ENCODE peak calls at places on chromosomes 2 and 18, in six cellular contexts. One of them, this sample, is unnamed.

GRCh38 chr18:22171839-22172582 is 2.6 kb downstream of the GATA6 start:
- DNase-seq in AG10803: no peak
- DNase-seq in activated CD8-positive, alpha-beta T cell treated with anti-CD3 and anti-CD28 coated beads for 36 hours: no peak
- DNase-seq in esophagus squamous epithelium: no peak
- DNase-seq in HFF-Myc: no peak
- DNase-seq in NB4: no peak
- DNase-seq in this sample: no peak

GRCh38 chr2:105952131-105952530 is 207.4 kb downstream of the NCK2 start:
- DNase-seq in AG10803: no peak
- DNase-seq in activated CD8-positive, alpha-beta T cell treated with anti-CD3 and anti-CD28 coated beads for 36 hours: no peak
- DNase-seq in esophagus squamous epithelium: no peak
- DNase-seq in HFF-Myc: no peak
- DNase-seq in NB4: peak; percentile 55
- DNase-seq in this sample: no peak

GRCh38 chr2:150410809-150411208 is 76.7 kb downstream of the RND3 start:
- DNase-seq in AG10803: peak; percentile 73
- DNase-seq in activated CD8-positive, alpha-beta T cell treated with anti-CD3 and anti-CD28 coated beads for 36 hours: no peak
- DNase-seq in esophagus squamous epithelium: no peak
- DNase-seq in HFF-Myc: no peak
- DNase-seq in NB4: no peak
- DNase-seq in this sample: no peak

GRCh38 chr2:17981936-17982335 is 103.5 kb downstream of the KCNS3 start:
- DNase-seq in AG10803: peak; percentile 40
- DNase-seq in activated CD8-positive, alpha-beta T cell treated with anti-CD3 and anti-CD28 coated beads for 36 hours: no peak
- DNase-seq in esophagus squamous epithelium: no peak
- DNase-seq in HFF-Myc: no peak
- DNase-seq in NB4: no peak
- DNase-seq in this sample: no peak

GRCh38 chr2:194333091-194333490 is 1323.9 kb upstream of the SLC39A10 start:
- DNase-seq in AG10803: no peak
- DNase-seq in activated CD8-positive, alpha-beta T cell treated with anti-CD3 and anti-CD28 coated beads for 36 hours: no peak
- DNase-seq in esophagus squamous epithelium: no peak
- DNase-seq in HFF-Myc: no peak
- DNase-seq in NB4: no peak
- DNase-seq in this sample: no peak

GRCh38 chr2:177243476-177243875 is 21.1 kb downstream of the NFE2L2 start:
- DNase-seq in AG10803: peak; percentile 27
- DNase-seq in activated CD8-positive, alpha-beta T cell treated with anti-CD3 and anti-CD28 coated beads for 36 hours: no peak
- DNase-seq in esophagus squamous epithelium: no peak
- DNase-seq in HFF-Myc: no peak
- DNase-seq in NB4: no peak
- DNase-seq in this sample: no peak

GRCh38 chr2:113964436-113964835 is 74.5 kb downstream of the ACTR3 start:
- DNase-seq in AG10803: peak; percentile 48
- DNase-seq in activated CD8-positive, alpha-beta T cell treated with anti-CD3 and anti-CD28 coated beads for 36 hours: no peak
- DNase-seq in esophagus squamous epithelium: no peak
- DNase-seq in HFF-Myc: no peak
- DNase-seq in NB4: no peak
- DNase-seq in this sample: no peak

GRCh38 chr2:234488913-234489451 is 7.9 kb downstream of the ARL4C start:
- DNase-seq in AG10803: no peak
- DNase-seq in activated CD8-positive, alpha-beta T cell treated with anti-CD3 and anti-CD28 coated beads for 36 hours: peak; percentile 87
- DNase-seq in esophagus squamous epithelium: no peak
- DNase-seq in HFF-Myc: no peak
- DNase-seq in NB4: no peak
- DNase-seq in this sample: no peak

GRCh38 chr2:75503048-75503607 is 57.6 kb downstream of the EVA1A start:
- DNase-seq in AG10803: peak; percentile 90
- DNase-seq in activated CD8-positive, alpha-beta T cell treated with anti-CD3 and anti-CD28 coated beads for 36 hours: no peak
- DNase-seq in esophagus squamous epithelium: no peak
- DNase-seq in HFF-Myc: peak; percentile 49
- DNase-seq in NB4: no peak
- DNase-seq in this sample: no peak

GRCh38 chr2:109322111-109322510 is 193.1 kb downstream of the SH3RF3 start:
- DNase-seq in AG10803: peak; percentile 99
- DNase-seq in activated CD8-positive, alpha-beta T cell treated with anti-CD3 and anti-CD28 coated beads for 36 hours: no peak
- DNase-seq in esophagus squamous epithelium: peak; percentile 28
- DNase-seq in HFF-Myc: peak; percentile 87
- DNase-seq in NB4: no peak
- DNase-seq in this sample: peak; percentile 62

GRCh38 chr2:217657252-217657651 is 345.5 kb downstream of the TNS1 start:
- DNase-seq in AG10803: no peak
- DNase-seq in activated CD8-positive, alpha-beta T cell treated with anti-CD3 and anti-CD28 coated beads for 36 hours: no peak
- DNase-seq in esophagus squamous epithelium: no peak
- DNase-seq in HFF-Myc: no peak
- DNase-seq in NB4: no peak
- DNase-seq in this sample: no peak

GRCh38 chr2:11073791-11074190 is 81.5 kb upstream of the SLC66A3 start:
- DNase-seq in AG10803: peak; percentile 63
- DNase-seq in activated CD8-positive, alpha-beta T cell treated with anti-CD3 and anti-CD28 coated beads for 36 hours: no peak
- DNase-seq in esophagus squamous epithelium: no peak
- DNase-seq in HFF-Myc: peak; percentile 22
- DNase-seq in NB4: no peak
- DNase-seq in this sample: no peak

GRCh38 chr2:71419145-71419544 is 34.2 kb upstream of the DYSF start:
- DNase-seq in AG10803: no peak
- DNase-seq in activated CD8-positive, alpha-beta T cell treated with anti-CD3 and anti-CD28 coated beads for 36 hours: no peak
- DNase-seq in esophagus squamous epithelium: no peak
- DNase-seq in HFF-Myc: no peak
- DNase-seq in NB4: no peak
- DNase-seq in this sample: no peak

GRCh38 chr2:46872876-46873631 is 42.6 kb downstream of the MCFD2 start:
- DNase-seq in AG10803: peak; percentile 89
- DNase-seq in activated CD8-positive, alpha-beta T cell treated with anti-CD3 and anti-CD28 coated beads for 36 hours: no peak
- DNase-seq in esophagus squamous epithelium: no peak
- DNase-seq in HFF-Myc: peak; percentile 81
- DNase-seq in NB4: no peak
- DNase-seq in this sample: no peak

GRCh38 chr2:143529118-143529720 is 400.0 kb downstream of the ARHGAP15 start:
- DNase-seq in AG10803: no peak
- DNase-seq in activated CD8-positive, alpha-beta T cell treated with anti-CD3 and anti-CD28 coated beads for 36 hours: no peak
- DNase-seq in esophagus squamous epithelium: no peak
- DNase-seq in HFF-Myc: no peak
- DNase-seq in NB4: no peak
- DNase-seq in this sample: no peak

GRCh38 chr2:226114436-226114835 is 685.2 kb downstream of the IRS1 start:
- DNase-seq in AG10803: no peak
- DNase-seq in activated CD8-positive, alpha-beta T cell treated with anti-CD3 and anti-CD28 coated beads for 36 hours: no peak
- DNase-seq in esophagus squamous epithelium: no peak
- DNase-seq in HFF-Myc: no peak
- DNase-seq in NB4: peak; percentile 44
- DNase-seq in this sample: no peak

GRCh38 chr18:8358066-8358795 is 251.0 kb upstream of the RAB12 start:
- DNase-seq in AG10803: no peak
- DNase-seq in activated CD8-positive, alpha-beta T cell treated with anti-CD3 and anti-CD28 coated beads for 36 hours: no peak
- DNase-seq in esophagus squamous epithelium: no peak
- DNase-seq in HFF-Myc: no peak
- DNase-seq in NB4: no peak
- DNase-seq in this sample: no peak

GRCh38 chr2:70990216-70990615 is 4.5 kb downstream of the TEX261 start:
- DNase-seq in AG10803: no peak
- DNase-seq in activated CD8-positive, alpha-beta T cell treated with anti-CD3 and anti-CD28 coated beads for 36 hours: no peak
- DNase-seq in esophagus squamous epithelium: no peak
- DNase-seq in HFF-Myc: no peak
- DNase-seq in NB4: no peak
- DNase-seq in this sample: no peak

GRCh38 chr2:138157372-138157771 is 193.1 kb downstream of the HNMT start:
- DNase-seq in AG10803: no peak
- DNase-seq in activated CD8-positive, alpha-beta T cell treated with anti-CD3 and anti-CD28 coated beads for 36 hours: no peak
- DNase-seq in esophagus squamous epithelium: no peak
- DNase-seq in HFF-Myc: no peak
- DNase-seq in NB4: no peak
- DNase-seq in this sample: no peak

GRCh38 chr18:23712445-23712844 is 23.2 kb downstream of the LAMA3 start:
- DNase-seq in AG10803: no peak
- DNase-seq in activated CD8-positive, alpha-beta T cell treated with anti-CD3 and anti-CD28 coated beads for 36 hours: peak; percentile 24
- DNase-seq in esophagus squamous epithelium: no peak
- DNase-seq in HFF-Myc: no peak
- DNase-seq in NB4: no peak
- DNase-seq in this sample: no peak

DNA sequence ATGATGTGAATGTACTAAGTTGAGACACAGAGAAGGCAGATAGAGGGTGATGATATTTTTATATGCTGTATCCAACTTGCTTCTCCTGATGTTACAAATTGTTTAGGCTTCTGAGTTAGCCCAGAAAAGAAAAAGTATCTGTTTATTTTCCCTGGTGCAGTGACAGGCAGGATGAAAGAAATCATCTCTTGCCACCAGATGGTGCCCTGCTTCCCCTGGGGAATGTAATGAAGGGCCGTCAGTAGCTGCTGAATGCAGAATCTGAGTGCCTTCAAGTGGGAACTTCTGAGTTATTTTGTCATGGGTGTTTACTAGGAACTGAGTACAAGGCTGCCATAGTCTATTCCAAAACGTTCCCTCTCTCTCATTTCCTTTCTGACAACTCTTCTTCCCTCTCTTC is 525.6 kb downstream of the MBD2 start:
- DNase-seq in AG10803: peak; percentile 37
- DNase-seq in activated CD8-positive, alpha-beta T cell treated with anti-CD3 and anti-CD28 coated beads for 36 hours: peak; percentile 3
- DNase-seq in esophagus squamous epithelium: no peak
- DNase-seq in HFF-Myc: no peak
- DNase-seq in NB4: peak; percentile 44
- DNase-seq in this sample: no peak
- TF ChIP-seq CTCF in AG10803: peak; percentile 67
- TF ChIP-seq CTCF in activated CD8-positive, alpha-beta T cell treated with anti-CD3 and anti-CD28 coated beads for 36 hours: no peak
- TF ChIP-seq CTCF in esophagus squamous epithelium: no peak
- TF ChIP-seq CTCF in HFF-Myc: peak; percentile 34
- TF ChIP-seq CTCF in NB4: peak; percentile 38
- TF ChIP-seq CTCF in this sample: no peak

DNA sequence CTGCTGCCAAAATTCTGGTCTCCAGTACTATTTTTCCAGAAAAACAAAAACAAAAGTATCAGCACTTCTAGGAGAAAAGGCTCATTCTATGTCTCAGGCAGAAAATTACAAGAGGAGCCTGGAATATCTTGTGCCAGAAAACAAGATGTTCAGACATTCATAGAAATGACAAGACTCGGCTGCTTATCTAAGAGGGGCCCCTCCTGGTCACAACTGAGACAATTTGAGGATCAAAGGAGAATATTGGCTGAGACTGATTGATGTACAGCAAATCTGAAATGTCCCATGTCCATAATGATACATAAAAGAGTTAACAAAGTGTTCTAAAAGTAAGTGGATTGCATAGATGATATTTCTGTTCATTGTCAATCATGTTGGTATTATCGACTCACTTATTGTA is 2.4 kb upstream of the RPS7 start:
- DNase-seq in AG10803: no peak
- DNase-seq in activated CD8-positive, alpha-beta T cell treated with anti-CD3 and anti-CD28 coated beads for 36 hours: no peak
- DNase-seq in esophagus squamous epithelium: no peak
- DNase-seq in HFF-Myc: no peak
- DNase-seq in NB4: peak; percentile 35
- DNase-seq in this sample: no peak
- TF ChIP-seq CTCF in AG10803: no peak
- TF ChIP-seq CTCF in activated CD8-positive, alpha-beta T cell treated with anti-CD3 and anti-CD28 coated beads for 36 hours: no peak
- TF ChIP-seq CTCF in esophagus squamous epithelium: no peak
- TF ChIP-seq CTCF in HFF-Myc: no peak
- TF ChIP-seq CTCF in NB4: no peak
- TF ChIP-seq CTCF in this sample: no peak

GRCh38 chr18:48711651-48712486 is 173.0 kb downstream of the CTIF start:
- DNase-seq in AG10803: peak; percentile 61
- DNase-seq in activated CD8-positive, alpha-beta T cell treated with anti-CD3 and anti-CD28 coated beads for 36 hours: peak; percentile 25
- DNase-seq in esophagus squamous epithelium: no peak
- DNase-seq in HFF-Myc: no peak
- DNase-seq in NB4: peak; percentile 39
- DNase-seq in this sample: no peak
- TF ChIP-seq CTCF in AG10803: peak; percentile 70
- TF ChIP-seq CTCF in activated CD8-positive, alpha-beta T cell treated with anti-CD3 and anti-CD28 coated beads for 36 hours: no peak
- TF ChIP-seq CTCF in esophagus squamous epithelium: peak; percentile 16
- TF ChIP-seq CTCF in HFF-Myc: peak; percentile 54
- TF ChIP-seq CTCF in NB4: peak; percentile 30
- TF ChIP-seq CTCF in this sample: no peak

GRCh38 chr2:64995041-64995440 is 5.8 kb downstream of the SLC1A4 start:
- DNase-seq in AG10803: no peak
- DNase-seq in activated CD8-positive, alpha-beta T cell treated with anti-CD3 and anti-CD28 coated beads for 36 hours: no peak
- DNase-seq in esophagus squamous epithelium: no peak
- DNase-seq in HFF-Myc: no peak
- DNase-seq in NB4: no peak
- DNase-seq in this sample: no peak

GRCh38 chr2:64999754-65000153 is 10.6 kb downstream of the SLC1A4 start:
- DNase-seq in AG10803: no peak
- DNase-seq in activated CD8-positive, alpha-beta T cell treated with anti-CD3 and anti-CD28 coated beads for 36 hours: no peak
- DNase-seq in esophagus squamous epithelium: no peak
- DNase-seq in HFF-Myc: no peak
- DNase-seq in NB4: no peak
- DNase-seq in this sample: no peak

GRCh38 chr2:64998658-64999061 is 9.5 kb downstream of the SLC1A4 start:
- DNase-seq in AG10803: peak; percentile 74
- DNase-seq in activated CD8-positive, alpha-beta T cell treated with anti-CD3 and anti-CD28 coated beads for 36 hours: no peak
- DNase-seq in esophagus squamous epithelium: no peak
- DNase-seq in HFF-Myc: no peak
- DNase-seq in NB4: no peak
- DNase-seq in this sample: no peak

GRCh38 chr2:65000619-65001018 is 11.4 kb downstream of the SLC1A4 start:
- DNase-seq in AG10803: no peak
- DNase-seq in activated CD8-positive, alpha-beta T cell treated with anti-CD3 and anti-CD28 coated beads for 36 hours: no peak
- DNase-seq in esophagus squamous epithelium: no peak
- DNase-seq in HFF-Myc: no peak
- DNase-seq in NB4: no peak
- DNase-seq in this sample: no peak

DNA sequence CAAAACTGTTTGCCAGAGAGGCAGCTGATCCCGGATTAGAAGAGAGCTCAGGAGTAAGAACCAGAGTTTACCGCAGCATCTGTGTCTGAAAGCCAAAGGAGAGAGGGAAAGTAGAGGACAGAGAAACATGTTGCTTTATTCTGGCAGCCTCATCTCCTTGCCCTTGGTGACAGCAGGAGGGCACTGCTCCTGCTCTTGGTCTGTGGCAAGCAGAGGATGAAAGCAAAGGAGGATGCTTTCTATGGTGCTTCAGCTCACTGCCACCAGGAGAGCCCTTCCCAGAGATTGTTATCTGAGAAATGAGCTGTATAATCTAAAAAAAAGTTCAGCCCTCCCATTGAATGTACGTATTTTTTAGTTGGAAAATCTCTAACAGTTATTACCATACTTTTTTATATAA is 7.7 kb downstream of the SLC1A4 start:
- DNase-seq in AG10803: no peak
- DNase-seq in activated CD8-positive, alpha-beta T cell treated with anti-CD3 and anti-CD28 coated beads for 36 hours: no peak
- DNase-seq in esophagus squamous epithelium: no peak
- DNase-seq in HFF-Myc: no peak
- DNase-seq in NB4: no peak
- DNase-seq in this sample: no peak
- TF ChIP-seq CTCF in AG10803: no peak
- TF ChIP-seq CTCF in activated CD8-positive, alpha-beta T cell treated with anti-CD3 and anti-CD28 coated beads for 36 hours: no peak
- TF ChIP-seq CTCF in esophagus squamous epithelium: no peak
- TF ChIP-seq CTCF in HFF-Myc: no peak
- TF ChIP-seq CTCF in NB4: no peak
- TF ChIP-seq CTCF in this sample: no peak